ENCODE peak calls at places on chromosomes 16 and 17, in four cellular contexts. V is A549, G is ovary, A is H1. R is an unnamed sample.

GRCh38 chr16:4511441-4512082 is 27.0 kb downstream of the CDIP1 start:
- DNase-seq in V (peak), G (peak), A (peak), R (peak)

GRCh38 chr16:84277244-84277823 is 17.3 kb upstream of the WFDC1 start:
- DNase-seq in V (peak), G (peak), A (peak), R (peak)

GRCh38 chr17:73657473-73658116 is 13.3 kb upstream of the SDK2 start:
- DNase-seq in V (peak), G (peak), A (peak), R (no peak)

GRCh38 chr16:86880316-86881117 is 302.2 kb downstream of the FOXL1 start:
- DNase-seq in V (no peak), G (peak), A (no peak), R (no peak)

GRCh38 chr16:65314246-65315003 is 192.6 kb upstream of the CDH11 start:
- DNase-seq in V (no peak), G (no peak), A (no peak), R (no peak)

GRCh38 chr17:44203731-44204452 is 4.2 kb upstream of the ATXN7L3 start:
- DNase-seq in V (peak), G (no peak), A (peak), R (peak)

GRCh38 chr16:8950580-8951077 is 13.1 kb downstream of the USP7 start:
- DNase-seq in V (no peak), G (no peak), A (no peak), R (no peak)

GRCh38 chr16:53529529-53529928 is 26.5 kb upstream of the AKTIP start:
- DNase-seq in V (no peak), G (no peak), A (no peak), R (no peak)

GRCh38 chr17:73348018-73348823 is 36.4 kb upstream of the CDC42EP4 start:
- DNase-seq in V (no peak), G (no peak), A (no peak), R (no peak)

GRCh38 chr16:88693420-88694177 is 7.3 kb upstream of the SNAI3 start:
- DNase-seq in V (no peak), G (no peak), A (no peak), R (no peak)

GRCh38 chr17:27256225-27257030 is 37.5 kb upstream of the WSB1 start:
- DNase-seq in V (peak), G (no peak), A (no peak), R (no peak)

GRCh38 chr16:68367034-68367433 is 56.2 kb downstream of the PRMT7 start:
- DNase-seq in V (peak), G (no peak), A (peak), R (peak)

GRCh38 chr17:59365383-59365981 is 34.0 kb downstream of the YPEL2 start:
- DNase-seq in V (no peak), G (no peak), A (no peak), R (no peak)

GRCh38 chr17:64155751-64156544 is 26.0 kb upstream of the ERN1 start:
- DNase-seq in V (no peak), G (no peak), A (no peak), R (peak)

GRCh38 chr16:23423496-23424049 is 29.4 kb downstream of the COG7 start:
- DNase-seq in V (peak), G (peak), A (no peak), R (peak)

GRCh38 chr16:80467961-80468360 is 72.8 kb upstream of the DYNLRB2 start:
- DNase-seq in V (no peak), G (no peak), A (no peak), R (no peak)

GRCh38 chr17:15444805-15445204 is 22.6 kb downstream of the CDRT4 start:
- DNase-seq in V (no peak), G (no peak), A (no peak), R (no peak)

GRCh38 chr17:8451937-8452614 is 16.4 kb downstream of the NDEL1 start:
- DNase-seq in V (no peak), G (no peak), A (no peak), R (no peak)

GRCh38 chr16:86787538-86787937 is 209.2 kb downstream of the FOXL1 start:
- DNase-seq in V (no peak), G (no peak), A (no peak), R (no peak)

GRCh38 chr17:42163113-42163512 is 8.3 kb upstream of the RAB5C start:
- DNase-seq in V (peak), G (no peak), A (peak), R (no peak)

GRCh38 chr17:8375738-8376259 is 705 bp downstream of the KRABD2 start:
- DNase-seq in V (no peak), G (no peak), A (no peak), R (no peak)

GRCh38 chr16:84526794-84527485 is 22.5 kb upstream of the MEAK7 start:
- DNase-seq in V (no peak), G (no peak), A (no peak), R (no peak)

GRCh38 chr17:80856863-80857488 is 134.7 kb upstream of the CHMP6 start:
- DNase-seq in V (no peak), G (no peak), A (no peak), R (no peak)

GRCh38 chr17:74768069-74768762 is 7.9 kb downstream of the NAT9 start:
- DNase-seq in V (no peak), G (peak), A (no peak), R (no peak)

GRCh38 chr17:2122641-2123302 is 67.9 kb downstream of the HIC1 start:
- DNase-seq in V (no peak), G (peak), A (no peak), R (peak)

GRCh38 chr16:89918453-89919347 is at the start of gene MC1R:
- DNase-seq in V (peak), G (peak), A (peak), R (no peak)

GRCh38 chr17:40371261-40371929 is 6.9 kb upstream of the GJD3 start:
- DNase-seq in V (peak), G (no peak), A (no peak), R (no peak)

GRCh38 chr16:85436636-85437160 is 176.4 kb upstream of the GSE1 start:
- DNase-seq in V (no peak), G (peak), A (peak), R (no peak)

GRCh38 chr16:68069511-68070248 is 15.5 kb upstream of the NFATC3 start:
- DNase-seq in V (no peak), G (peak), A (peak), R (no peak)

GRCh38 chr16:46900464-46901235 is 16.5 kb downstream of the GPT2 start:
- DNase-seq in V (no peak), G (no peak), A (no peak), R (no peak)

GRCh38 chr17:50843150-50843905 is 7.9 kb downstream of the WFIKKN2 start:
- DNase-seq in V (no peak), G (no peak), A (no peak), R (no peak)

GRCh38 chr16:25005445-25006306 is 9.5 kb downstream of the ARHGAP17 start:
- DNase-seq in V (no peak), G (no peak), A (no peak), R (no peak)

DNA sequence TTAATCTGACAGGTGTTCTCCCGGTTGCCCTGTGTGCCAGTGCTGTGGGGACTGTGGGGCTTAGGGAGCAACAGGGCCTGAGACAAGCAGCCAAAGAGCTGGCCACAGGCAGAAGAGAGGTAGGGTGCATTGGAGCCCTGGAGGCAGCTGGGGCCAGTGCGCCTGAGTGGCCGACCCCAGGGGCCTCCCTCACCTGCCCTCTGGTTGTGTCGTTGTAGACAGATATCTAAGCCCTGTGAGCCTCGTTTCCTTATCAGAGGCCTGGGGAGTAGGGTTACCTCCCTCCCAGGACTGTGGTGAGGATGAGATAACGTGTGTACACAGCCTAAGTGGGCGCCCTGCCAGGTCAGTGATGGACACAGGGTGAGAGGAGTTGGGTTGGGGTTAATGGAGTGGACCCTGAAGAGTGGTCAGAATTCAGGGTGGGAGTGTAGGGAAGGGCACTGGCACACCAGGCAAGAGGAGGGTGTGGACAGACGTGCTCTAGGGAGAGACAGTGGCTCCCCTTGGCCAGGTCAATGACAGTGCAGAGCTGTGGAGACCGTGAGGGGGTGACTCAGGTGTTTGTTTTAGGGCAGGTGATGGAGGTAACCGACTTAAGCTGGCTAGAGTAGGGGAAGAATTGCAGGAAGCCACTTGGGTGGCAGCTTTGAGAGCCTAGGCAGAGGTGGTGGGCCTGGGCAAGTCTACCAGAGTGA is 3.4 kb downstream of the NARF start:
- DNase-seq in V (no peak), G (no peak), A (no peak), R (no peak)
- TF ChIP-seq EP300 in V (no peak), G (no peak), A (no peak), R (no peak)

DNA sequence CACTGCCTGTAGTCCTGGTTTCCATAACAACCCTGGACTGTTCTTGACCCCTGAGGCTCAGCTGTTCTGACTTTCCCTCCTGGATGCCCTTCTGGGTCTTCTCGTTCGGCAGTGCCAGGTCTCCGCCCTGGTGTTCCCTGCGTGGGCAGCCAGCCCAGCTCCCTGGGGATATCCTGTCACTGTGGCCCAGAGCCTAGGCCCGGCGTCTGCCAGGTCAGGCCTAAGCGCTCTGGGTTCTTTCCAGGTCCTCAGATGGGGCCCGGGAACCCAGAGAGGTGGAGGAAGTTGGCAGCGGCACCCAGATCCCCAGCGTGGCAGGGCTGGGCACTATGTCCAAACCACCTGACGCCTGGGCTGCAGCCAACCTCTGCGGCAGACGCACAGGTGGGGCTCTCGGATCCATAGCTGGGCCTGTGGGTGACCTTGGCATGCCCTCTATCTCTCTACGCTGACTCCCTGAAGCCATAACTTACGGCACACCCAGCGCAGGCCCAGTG is 12.5 kb upstream of the ATP2A3 start:
- DNase-seq in V (no peak), G (peak), A (no peak), R (no peak)
- H3K27ac ChIP-seq in V (no peak), G (no peak), A (no peak), R (no peak)

DNA sequence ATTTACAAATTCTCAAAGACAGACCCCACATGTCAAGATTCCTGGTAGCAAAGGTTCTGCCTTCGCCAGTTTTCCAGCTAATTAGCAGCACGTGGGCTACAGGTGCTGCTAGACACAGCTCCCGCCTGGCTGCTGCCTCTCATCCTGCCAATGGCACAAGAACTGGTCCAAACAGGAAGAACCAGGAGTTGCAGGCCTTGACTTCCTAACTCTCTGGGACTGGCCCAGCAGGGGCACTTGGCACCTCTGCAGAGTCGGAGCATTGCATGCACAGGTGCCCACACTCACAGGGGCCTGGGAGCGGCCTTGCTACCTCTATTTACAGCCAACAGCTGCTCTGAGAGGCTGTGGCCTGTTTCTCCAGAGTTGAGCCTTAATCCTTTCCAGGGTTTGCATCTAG is 39.6 kb downstream of the TK2 start:
- DNase-seq in V (no peak), G (peak), A (no peak), R (no peak)
- TF ChIP-seq EP300 in V (no peak), G (no peak), A (no peak), R (no peak)

GRCh38 chr17:17811381-17812210 is 25.2 kb downstream of the SREBF1 start:
- DNase-seq in V (peak), G (peak), A (no peak), R (no peak)
- H3K27ac ChIP-seq in V (peak), G (no peak), A (no peak), R (peak)

R was measured in tibial nerve.